ENCODE peak calls at places on chromosomes 5 and 9, in eight cellular contexts. J, K, V, Z, W, I, C and S are unnamed samples.
A peak's percentile ranks its signal among the peaks of the same experiment; 100 is the strongest.

GRCh38 chr5:94640176-94640575 is 21.7 kb downstream of the SLF1 start:
- DNase-seq in J (no peak), K (no peak), V (no peak), Z (no peak), W (no peak), I (no peak), C (no peak), S (no peak)

GRCh38 chr9:135716045-135716444 is 14.1 kb downstream of the KCNT1 start:
- DNase-seq in J (no peak), K (no peak), V (no peak), Z (no peak), W (no peak), I (no peak), C (peak; percentile 17), S (no peak)

GRCh38 chr5:135027318-135027698 is 6.7 kb downstream of the PITX1 start:
- DNase-seq in J (no peak), K (no peak), V (no peak), Z (no peak), W (no peak), I (no peak), C (no peak), S (no peak)

GRCh38 chr9:126166866-126167265 is 159.8 kb upstream of the MVB12B start:
- DNase-seq in J (no peak), K (no peak), V (no peak), Z (no peak), W (no peak), I (no peak), C (no peak), S (no peak)

GRCh38 chr5:176740702-176741565 is 69.4 kb upstream of the UNC5A start:
- DNase-seq in J (no peak), K (no peak), V (peak; percentile 41), Z (no peak), W (no peak), I (no peak), C (no peak), S (no peak)

GRCh38 chr5:154141686-154142300 is 48.7 kb upstream of the GALNT10 start:
- DNase-seq in J (no peak), K (no peak), V (no peak), Z (no peak), W (no peak), I (no peak), C (no peak), S (no peak)

GRCh38 chr9:91427873-91428272 is 4.2 kb upstream of the NFIL3 start:
- DNase-seq in J (no peak), K (no peak), V (no peak), Z (no peak), W (peak; percentile 43), I (no peak), C (peak; percentile 60), S (peak; percentile 46)

GRCh38 chr9:110258671-110259070 is 2.4 kb upstream of the TXN start:
- DNase-seq in J (no peak), K (no peak), V (no peak), Z (no peak), W (no peak), I (no peak), C (no peak), S (no peak)

GRCh38 chr5:128146671-128147070 is 63.1 kb downstream of the SLC12A2 start:
- DNase-seq in J (no peak), K (no peak), V (no peak), Z (no peak), W (no peak), I (no peak), C (no peak), S (no peak)

GRCh38 chr9:103837940-103838339 is 256.2 kb upstream of the SMC2 start:
- DNase-seq in J (no peak), K (no peak), V (no peak), Z (no peak), W (no peak), I (no peak), C (no peak), S (no peak)

GRCh38 chr9:75085640-75086039 is 2.3 kb downstream of the NMRK1 start:
- DNase-seq in J (no peak), K (no peak), V (no peak), Z (no peak), W (no peak), I (no peak), C (no peak), S (no peak)